ENCODE peak calls at places on chromosomes 3 and 15, in nine cellular contexts. One of them, this sample, is unnamed.

GRCh38 chr3:42839616-42840015 is 30.4 kb downstream of the ACKR2 start:
- DNase-seq in pancreas: peak; percentile 25
- DNase-seq in hepatocyte: peak; percentile 81
- DNase-seq in PC-9: peak; percentile 34
- DNase-seq in heart left ventricle: no peak
- DNase-seq in Peyer's patch: peak; percentile 36
- DNase-seq in transverse colon: peak; percentile 37
- DNase-seq in CD8-positive, alpha-beta memory T cell: peak; percentile 18
- DNase-seq in cardiac muscle cell: peak; percentile 76
- DNase-seq in this sample: peak; percentile 9

GRCh38 chr3:128506721-128507120 is 13.7 kb upstream of the GATA2 start:
- DNase-seq in pancreas: no peak
- DNase-seq in hepatocyte: no peak
- DNase-seq in PC-9: no peak
- DNase-seq in heart left ventricle: no peak
- DNase-seq in Peyer's patch: no peak
- DNase-seq in transverse colon: no peak
- DNase-seq in CD8-positive, alpha-beta memory T cell: no peak
- DNase-seq in cardiac muscle cell: no peak
- DNase-seq in this sample: no peak

GRCh38 chr3:149767720-149768119 is 15.4 kb upstream of the COMMD2 start:
- DNase-seq in pancreas: no peak
- DNase-seq in hepatocyte: no peak
- DNase-seq in PC-9: no peak
- DNase-seq in heart left ventricle: no peak
- DNase-seq in Peyer's patch: no peak
- DNase-seq in transverse colon: no peak
- DNase-seq in CD8-positive, alpha-beta memory T cell: no peak
- DNase-seq in cardiac muscle cell: no peak
- DNase-seq in this sample: no peak

GRCh38 chr3:65814883-65815578 is 223.7 kb downstream of the MAGI1 start:
- DNase-seq in pancreas: no peak
- DNase-seq in hepatocyte: no peak
- DNase-seq in PC-9: no peak
- DNase-seq in heart left ventricle: no peak
- DNase-seq in Peyer's patch: no peak
- DNase-seq in transverse colon: no peak
- DNase-seq in CD8-positive, alpha-beta memory T cell: no peak
- DNase-seq in cardiac muscle cell: no peak
- DNase-seq in this sample: no peak

GRCh38 chr3:65953301-65953812 is 85.4 kb downstream of the MAGI1 start:
- DNase-seq in pancreas: peak; percentile 89
- DNase-seq in hepatocyte: peak; percentile 91
- DNase-seq in PC-9: peak; percentile 93
- DNase-seq in heart left ventricle: peak; percentile 19
- DNase-seq in Peyer's patch: no peak
- DNase-seq in transverse colon: peak; percentile 86
- DNase-seq in CD8-positive, alpha-beta memory T cell: no peak
- DNase-seq in cardiac muscle cell: peak; percentile 35
- DNase-seq in this sample: no peak

GRCh38 chr3:55380561-55380960 is 106.5 kb downstream of the WNT5A start:
- DNase-seq in pancreas: no peak
- DNase-seq in hepatocyte: no peak
- DNase-seq in PC-9: no peak
- DNase-seq in heart left ventricle: no peak
- DNase-seq in Peyer's patch: no peak
- DNase-seq in transverse colon: no peak
- DNase-seq in CD8-positive, alpha-beta memory T cell: no peak
- DNase-seq in cardiac muscle cell: no peak
- DNase-seq in this sample: no peak

GRCh38 chr3:64808056-64808455 is 120.3 kb upstream of the ADAMTS9 start:
- DNase-seq in pancreas: no peak
- DNase-seq in hepatocyte: peak; percentile 23
- DNase-seq in PC-9: no peak
- DNase-seq in heart left ventricle: no peak
- DNase-seq in Peyer's patch: no peak
- DNase-seq in transverse colon: no peak
- DNase-seq in CD8-positive, alpha-beta memory T cell: no peak
- DNase-seq in cardiac muscle cell: no peak
- DNase-seq in this sample: no peak

GRCh38 chr3:112676659-112677234 is 35.8 kb upstream of the CCDC80 start:
- DNase-seq in pancreas: no peak
- DNase-seq in hepatocyte: peak; percentile 85
- DNase-seq in PC-9: peak; percentile 53
- DNase-seq in heart left ventricle: peak; percentile 49
- DNase-seq in Peyer's patch: peak; percentile 63
- DNase-seq in transverse colon: peak; percentile 56
- DNase-seq in CD8-positive, alpha-beta memory T cell: peak; percentile 59
- DNase-seq in cardiac muscle cell: peak; percentile 94
- DNase-seq in this sample: peak; percentile 90

GRCh38 chr3:38137615-38138346 is 680 bp upstream of the MYD88 start:
- DNase-seq in pancreas: no peak
- DNase-seq in hepatocyte: no peak
- DNase-seq in PC-9: no peak
- DNase-seq in heart left ventricle: no peak
- DNase-seq in Peyer's patch: peak; percentile 49
- DNase-seq in transverse colon: peak; percentile 37
- DNase-seq in CD8-positive, alpha-beta memory T cell: peak; percentile 5
- DNase-seq in cardiac muscle cell: no peak
- DNase-seq in this sample: no peak

GRCh38 chr3:44429459-44429858 is 48.0 kb downstream of the ZNF445 start:
- DNase-seq in pancreas: no peak
- DNase-seq in hepatocyte: no peak
- DNase-seq in PC-9: no peak
- DNase-seq in heart left ventricle: no peak
- DNase-seq in Peyer's patch: no peak
- DNase-seq in transverse colon: no peak
- DNase-seq in CD8-positive, alpha-beta memory T cell: no peak
- DNase-seq in cardiac muscle cell: no peak
- DNase-seq in this sample: no peak

DNA sequence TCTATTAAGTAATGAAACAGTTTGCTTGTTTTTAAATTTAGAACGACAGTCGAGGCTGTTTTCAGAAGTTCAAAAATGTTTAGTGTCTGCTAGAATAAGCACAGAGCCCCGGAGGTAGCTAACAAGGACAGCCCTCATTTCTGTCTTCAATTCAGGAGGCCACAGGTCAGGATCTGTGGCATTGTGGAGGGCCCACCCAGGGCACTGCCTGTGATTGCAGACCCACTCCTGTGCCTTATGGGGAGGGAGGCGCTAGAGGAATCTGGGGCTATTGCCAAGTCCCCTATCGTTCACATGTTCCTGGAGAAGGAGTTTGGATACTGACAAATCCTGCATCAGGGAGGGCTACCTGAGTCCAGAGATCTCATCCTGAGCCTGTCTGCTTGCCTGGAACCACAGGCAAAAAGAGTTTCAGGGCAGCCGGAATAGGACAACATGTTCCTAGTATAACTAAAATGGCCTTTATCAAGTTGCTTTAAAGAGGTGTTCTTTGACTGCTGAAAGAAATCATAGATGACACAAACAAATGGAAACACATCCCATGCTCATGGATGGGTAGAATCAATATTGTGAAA is 141.5 kb upstream of the ROPN1 start:
- DNase-seq in pancreas: no peak
- DNase-seq in hepatocyte: no peak
- DNase-seq in PC-9: no peak
- DNase-seq in heart left ventricle: no peak
- DNase-seq in Peyer's patch: no peak
- DNase-seq in transverse colon: no peak
- DNase-seq in CD8-positive, alpha-beta memory T cell: no peak
- DNase-seq in cardiac muscle cell: no peak
- DNase-seq in this sample: no peak
- H3K36me3 ChIP-seq in pancreas: no peaks in the 10 kb centered on the region
- H3K36me3 ChIP-seq in hepatocyte: no peaks in the 10 kb centered on the region
- H3K36me3 ChIP-seq in PC-9: no peaks in the 10 kb centered on the region
- H3K36me3 ChIP-seq in heart left ventricle: no peaks in the 10 kb centered on the region
- H3K36me3 ChIP-seq in Peyer's patch: no peaks in the 10 kb centered on the region
- H3K36me3 ChIP-seq in transverse colon: no peaks in the 10 kb centered on the region
- H3K36me3 ChIP-seq in CD8-positive, alpha-beta memory T cell: no peaks in the 10 kb centered on the region
- H3K36me3 ChIP-seq in cardiac muscle cell: no peaks in the 10 kb centered on the region
- H3K36me3 ChIP-seq in this sample: no peaks in the 10 kb centered on the region

DNA sequence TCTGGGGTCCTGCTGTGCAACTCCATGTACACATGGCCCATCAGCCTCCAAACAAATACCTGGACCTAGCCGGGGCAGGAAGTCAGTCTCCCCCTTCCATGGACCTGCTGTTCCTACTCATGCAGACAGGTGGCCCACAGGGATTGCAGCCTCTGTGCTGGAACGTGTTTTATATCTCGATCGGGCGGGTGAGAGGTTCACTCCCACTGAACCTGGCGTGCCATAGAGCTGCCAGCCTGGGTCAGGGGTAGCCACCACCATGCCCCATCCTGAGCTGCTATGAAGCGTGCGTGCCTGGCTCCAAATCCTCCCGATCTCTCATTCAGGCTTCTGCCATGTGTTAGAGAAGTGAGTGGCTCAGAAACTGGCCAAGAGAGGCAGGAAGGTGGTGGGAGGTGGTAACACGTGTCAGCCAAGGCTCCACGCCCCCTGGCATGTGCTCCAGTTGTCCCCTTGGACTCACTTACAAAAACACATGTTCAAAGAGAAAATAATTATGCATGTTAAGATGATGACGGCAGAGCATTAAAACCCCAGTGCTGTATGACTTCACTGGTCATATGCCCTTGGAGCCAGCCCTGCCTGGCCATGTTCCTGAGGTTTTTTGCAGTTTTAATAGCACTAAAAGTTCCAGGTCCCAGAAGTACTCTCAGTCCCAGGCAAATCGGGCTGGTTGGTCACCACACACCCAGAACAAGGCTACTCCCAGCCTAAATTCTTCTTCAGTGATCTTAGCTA is 30.6 kb downstream of the CTSH start:
- DNase-seq in pancreas: no peak
- DNase-seq in hepatocyte: no peak
- DNase-seq in PC-9: no peak
- DNase-seq in heart left ventricle: no peak
- DNase-seq in Peyer's patch: no peak
- DNase-seq in transverse colon: no peak
- DNase-seq in CD8-positive, alpha-beta memory T cell: no peak
- DNase-seq in cardiac muscle cell: no peak
- DNase-seq in this sample: peak; percentile 26
- H3K36me3 ChIP-seq in pancreas: no peaks in the 10 kb centered on the region
- H3K36me3 ChIP-seq in hepatocyte: no peaks in the 10 kb centered on the region
- H3K36me3 ChIP-seq in PC-9: peaks cover 13% of the 10 kb centered on the region
- H3K36me3 ChIP-seq in heart left ventricle: peaks cover 70% of the 10 kb centered on the region
- H3K36me3 ChIP-seq in Peyer's patch: no peaks in the 10 kb centered on the region
- H3K36me3 ChIP-seq in transverse colon: no peaks in the 10 kb centered on the region
- H3K36me3 ChIP-seq in CD8-positive, alpha-beta memory T cell: peaks cover 30% of the 10 kb centered on the region
- H3K36me3 ChIP-seq in cardiac muscle cell: peaks cover 10% of the 10 kb centered on the region
- H3K36me3 ChIP-seq in this sample: peaks cover 23% of the 10 kb centered on the region

DNA sequence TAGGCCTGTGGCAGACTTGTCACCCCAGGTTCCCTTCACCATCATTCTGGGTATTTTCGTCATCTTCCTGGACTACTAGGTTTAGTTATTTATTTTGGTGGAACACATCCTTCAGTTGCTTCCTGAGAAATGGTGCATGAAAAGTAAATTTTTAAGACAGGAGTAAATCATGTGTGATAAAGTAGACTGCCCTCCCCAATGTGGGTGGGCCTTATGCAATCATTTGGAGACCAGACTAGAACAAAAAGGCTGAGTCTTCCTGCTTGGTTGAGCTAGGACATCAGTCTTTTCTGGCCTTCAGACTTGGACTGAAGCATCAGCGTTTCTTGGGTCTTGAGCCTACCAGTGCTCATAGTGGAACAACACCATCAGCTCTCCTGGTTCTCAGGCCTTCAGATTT is 50.7 kb upstream of the SLC2A2 start:
- DNase-seq in pancreas: no peak
- DNase-seq in hepatocyte: no peak
- DNase-seq in PC-9: no peak
- DNase-seq in heart left ventricle: no peak
- DNase-seq in Peyer's patch: no peak
- DNase-seq in transverse colon: no peak
- DNase-seq in CD8-positive, alpha-beta memory T cell: no peak
- DNase-seq in cardiac muscle cell: no peak
- DNase-seq in this sample: no peak
- H3K36me3 ChIP-seq in pancreas: no peaks in the 10 kb centered on the region
- H3K36me3 ChIP-seq in hepatocyte: no peaks in the 10 kb centered on the region
- H3K36me3 ChIP-seq in PC-9: no peaks in the 10 kb centered on the region
- H3K36me3 ChIP-seq in heart left ventricle: peaks cover 39% of the 10 kb centered on the region
- H3K36me3 ChIP-seq in Peyer's patch: no peaks in the 10 kb centered on the region
- H3K36me3 ChIP-seq in transverse colon: peaks cover 29% of the 10 kb centered on the region
- H3K36me3 ChIP-seq in CD8-positive, alpha-beta memory T cell: peaks cover 6% of the 10 kb centered on the region
- H3K36me3 ChIP-seq in cardiac muscle cell: peaks cover 27% of the 10 kb centered on the region
- H3K36me3 ChIP-seq in this sample: no peaks in the 10 kb centered on the region

GRCh38 chr3:52401551-52401950 is 43.4 kb downstream of the SEMA3G start:
- DNase-seq in pancreas: no peak
- DNase-seq in hepatocyte: no peak
- DNase-seq in PC-9: no peak
- DNase-seq in heart left ventricle: no peak
- DNase-seq in Peyer's patch: no peak
- DNase-seq in transverse colon: no peak
- DNase-seq in CD8-positive, alpha-beta memory T cell: no peak
- DNase-seq in cardiac muscle cell: no peak
- DNase-seq in this sample: no peak
- H3K36me3 ChIP-seq in pancreas: peaks cover 16% of the 10 kb centered on the region
- H3K36me3 ChIP-seq in hepatocyte: no peaks in the 10 kb centered on the region
- H3K36me3 ChIP-seq in PC-9: no peaks in the 10 kb centered on the region
- H3K36me3 ChIP-seq in heart left ventricle: peaks cover 59% of the 10 kb centered on the region
- H3K36me3 ChIP-seq in Peyer's patch: no peaks in the 10 kb centered on the region
- H3K36me3 ChIP-seq in transverse colon: peaks cover 28% of the 10 kb centered on the region
- H3K36me3 ChIP-seq in CD8-positive, alpha-beta memory T cell: peaks cover 49% of the 10 kb centered on the region
- H3K36me3 ChIP-seq in cardiac muscle cell: peaks cover 41% of the 10 kb centered on the region
- H3K36me3 ChIP-seq in this sample: peaks cover 45% of the 10 kb centered on the region

DNA sequence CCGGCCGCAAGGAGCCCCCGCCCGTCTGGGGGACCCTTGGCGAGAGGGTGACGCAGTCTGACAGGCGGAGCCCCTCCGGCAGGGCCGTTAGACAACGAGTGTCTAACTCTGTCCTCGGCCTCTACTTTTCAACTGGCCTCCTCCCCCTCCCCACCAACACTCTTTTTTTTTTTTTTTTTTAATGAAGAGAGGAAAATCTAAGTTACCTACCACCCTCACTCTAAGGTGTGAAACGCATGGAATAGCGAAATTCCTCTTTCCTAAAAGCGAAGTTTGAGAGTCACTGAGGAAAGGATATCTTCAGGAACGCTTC is 521 bp upstream of the SUSD5 start:
- DNase-seq in pancreas: no peak
- DNase-seq in hepatocyte: no peak
- DNase-seq in PC-9: no peak
- DNase-seq in heart left ventricle: no peak
- DNase-seq in Peyer's patch: no peak
- DNase-seq in transverse colon: no peak
- DNase-seq in CD8-positive, alpha-beta memory T cell: no peak
- DNase-seq in cardiac muscle cell: no peak
- DNase-seq in this sample: no peak
- H3K36me3 ChIP-seq in pancreas: no peaks in the 10 kb centered on the region
- H3K36me3 ChIP-seq in hepatocyte: no peaks in the 10 kb centered on the region
- H3K36me3 ChIP-seq in PC-9: no peaks in the 10 kb centered on the region
- H3K36me3 ChIP-seq in heart left ventricle: no peaks in the 10 kb centered on the region
- H3K36me3 ChIP-seq in Peyer's patch: no peaks in the 10 kb centered on the region
- H3K36me3 ChIP-seq in transverse colon: no peaks in the 10 kb centered on the region
- H3K36me3 ChIP-seq in CD8-positive, alpha-beta memory T cell: no peaks in the 10 kb centered on the region
- H3K36me3 ChIP-seq in cardiac muscle cell: no peaks in the 10 kb centered on the region
- H3K36me3 ChIP-seq in this sample: no peaks in the 10 kb centered on the region

DNA sequence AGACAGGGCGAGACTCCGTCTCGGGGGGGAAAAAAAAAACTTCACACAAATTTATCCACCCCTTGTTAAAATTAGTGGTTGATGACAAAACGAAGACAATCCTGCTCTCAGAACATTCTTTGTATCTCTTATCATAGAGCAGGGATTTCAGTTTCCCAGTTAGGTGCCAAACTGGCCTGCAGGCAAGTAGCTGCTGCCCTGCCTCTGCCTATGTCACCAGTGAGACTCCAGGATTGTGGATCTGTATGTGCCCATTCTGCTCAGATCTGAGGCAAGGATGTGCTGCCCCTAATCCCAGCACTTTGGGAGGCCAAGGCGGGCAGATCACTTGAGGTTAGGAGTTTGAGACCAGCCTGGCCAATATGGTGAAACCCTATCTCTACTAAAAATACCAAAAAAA is 54.4 kb downstream of the IQGAP1 start:
- DNase-seq in pancreas: no peak
- DNase-seq in hepatocyte: no peak
- DNase-seq in PC-9: no peak
- DNase-seq in heart left ventricle: no peak
- DNase-seq in Peyer's patch: no peak
- DNase-seq in transverse colon: no peak
- DNase-seq in CD8-positive, alpha-beta memory T cell: no peak
- DNase-seq in cardiac muscle cell: no peak
- DNase-seq in this sample: no peak
- H3K36me3 ChIP-seq in pancreas: peaks cover 3% of the 10 kb centered on the region
- H3K36me3 ChIP-seq in hepatocyte: no peaks in the 10 kb centered on the region
- H3K36me3 ChIP-seq in PC-9: peaks cover 40% of the 10 kb centered on the region
- H3K36me3 ChIP-seq in heart left ventricle: peaks cover 82% of the 10 kb centered on the region
- H3K36me3 ChIP-seq in Peyer's patch: no peaks in the 10 kb centered on the region
- H3K36me3 ChIP-seq in transverse colon: peaks cover 55% of the 10 kb centered on the region
- H3K36me3 ChIP-seq in CD8-positive, alpha-beta memory T cell: peaks cover 17% of the 10 kb centered on the region
- H3K36me3 ChIP-seq in cardiac muscle cell: no peaks in the 10 kb centered on the region
- H3K36me3 ChIP-seq in this sample: peaks cover 15% of the 10 kb centered on the region